ENCODE peak calls at places on chromosomes 5 and 9, in five cellular contexts. L is uterus, R is psoas muscle, I is T-helper 17 cell, W is transverse colon. F is an unnamed sample.

GRCh38 chr5:143865421-143865820 is 53.5 kb downstream of the HMHB1 start:
- DNase-seq in L (no peak), R (no peak), I (no peak), W (no peak), F (no peak)

GRCh38 chr5:161549106-161549505 is 2.6 kb upstream of the GABRB2 start:
- DNase-seq in L (no peak), R (no peak), I (no peak), W (no peak), F (no peak)

GRCh38 chr9:129399301-129399990 is 221.4 kb upstream of the IER5L start:
- DNase-seq in L (peak), R (peak), I (no peak), W (no peak), F (no peak)

GRCh38 chr9:81646337-81646736 is 43.0 kb downstream of the TLE1 start:
- DNase-seq in L (no peak), R (no peak), I (no peak), W (no peak), F (no peak)

GRCh38 chr5:148585988-148586387 is 68.3 kb downstream of the HTR4 start:
- DNase-seq in L (no peak), R (no peak), I (no peak), W (no peak), F (no peak)

GRCh38 chr9:70902705-70903131 is 218.7 kb downstream of the TRPM3 start:
- DNase-seq in L (peak), R (peak), I (no peak), W (no peak), F (no peak)

GRCh38 chr5:76025069-76025468 is 58.1 kb upstream of the SV2C start:
- DNase-seq in L (no peak), R (no peak), I (no peak), W (no peak), F (no peak)

GRCh38 chr9:29439961-29440360 is 1866.7 kb upstream of the C9orf72 start:
- DNase-seq in L (no peak), R (no peak), I (no peak), W (no peak), F (no peak)

GRCh38 chr5:73826761-73827450 is 200.9 kb downstream of the ARHGEF28 start:
- DNase-seq in L (peak), R (no peak), I (no peak), W (no peak), F (no peak)

GRCh38 chr5:120544043-120544442 is 79.9 kb downstream of the PRR16 start:
- DNase-seq in L (no peak), R (no peak), I (no peak), W (no peak), F (no peak)

GRCh38 chr9:130262061-130262745 is 3.4 kb upstream of the HMCN2 start:
- DNase-seq in L (no peak), R (no peak), I (no peak), W (no peak), F (peak)

GRCh38 chr9:81893929-81894328 is 34.3 kb upstream of the SPATA31D4 start:
- DNase-seq in L (no peak), R (no peak), I (no peak), W (no peak), F (no peak)

GRCh38 chr5:35363387-35363965 is 133.2 kb upstream of the PRLR start:
- DNase-seq in L (no peak), R (no peak), I (no peak), W (no peak), F (no peak)

GRCh38 chr9:136944094-136944518 is 432 bp downstream of the FBXW5 start:
- DNase-seq in L (no peak), R (no peak), I (no peak), W (no peak), F (no peak)

GRCh38 chr5:82111191-82111590 is 139.4 kb downstream of the ATG10 start:
- DNase-seq in L (no peak), R (no peak), I (no peak), W (no peak), F (peak)

GRCh38 chr5:157930710-157931109 is 71.8 kb upstream of the CLINT1 start:
- DNase-seq in L (no peak), R (no peak), I (no peak), W (peak), F (no peak)

GRCh38 chr9:129964901-129965734 is 77.9 kb downstream of the FNBP1 start:
- DNase-seq in L (peak), R (no peak), I (no peak), W (no peak), F (no peak)

GRCh38 chr5:54758038-54758437 is 227.4 kb downstream of the ESM1 start:
- DNase-seq in L (no peak), R (no peak), I (no peak), W (no peak), F (no peak)

GRCh38 chr9:21028476-21028875 is 3.0 kb downstream of the HACD4 start:
- DNase-seq in L (no peak), R (no peak), I (no peak), W (no peak), F (no peak)

GRCh38 chr5:119330367-119331183 is 25.2 kb upstream of the TNFAIP8 start:
- DNase-seq in L (no peak), R (no peak), I (peak), W (no peak), F (no peak)

GRCh38 chr9:27184556-27185351 is 75.7 kb downstream of the TEK start:
- DNase-seq in L (peak), R (no peak), I (no peak), W (no peak), F (no peak)

GRCh38 chr5:107666051-107666655 is 4.6 kb downstream of the EFNA5 start:
- DNase-seq in L (no peak), R (no peak), I (no peak), W (no peak), F (no peak)

GRCh38 chr5:147713550-147714295 is 68.8 kb downstream of the JAKMIP2 start:
- DNase-seq in L (no peak), R (no peak), I (no peak), W (no peak), F (no peak)